ENCODE peak calls at places on chromosomes 12 and 14, in five cellular contexts. O, T, Q, U and I are unnamed samples.

GRCh38 chr12:40325349-40325960 is 100.7 kb downstream of the LRRK2 start:
- DNase-seq in U (peak), O (no peak), T (peak), Q (peak), I (no peak)

GRCh38 chr14:88993946-88994345 is 169.5 kb downstream of the TTC8 start:
- DNase-seq in T (peak), Q (peak), U (peak), O (no peak), I (no peak)

GRCh38 chr14:55249423-55249822 is 21.8 kb upstream of the FBXO34 start:
- DNase-seq in O (no peak), U (peak), T (peak), Q (peak), I (no peak)

GRCh38 chr12:21539797-21540196 is 13.7 kb downstream of the SPX start:
- DNase-seq in T (peak), O (no peak), Q (no peak), U (no peak), I (no peak)

GRCh38 chr12:58919271-58920101 is 818 bp downstream of the LRIG3 start:
- DNase-seq in T (peak), O (peak), U (peak), Q (peak), I (no peak)

GRCh38 chr12:113302925-113303640 is 31.8 kb downstream of the SLC8B1 start:
- DNase-seq in U (no peak), O (no peak), T (no peak), Q (no peak), I (no peak)

GRCh38 chr14:104394606-104394910 is 185.0 kb upstream of the C14orf180 start:
- DNase-seq in O (peak), Q (no peak), U (no peak), T (no peak), I (no peak)

GRCh38 chr14:61476737-61477410 is 155.5 kb downstream of the PRKCH start:
- DNase-seq in O (peak), Q (peak), U (peak), T (peak), I (no peak)

GRCh38 chr12:121453022-121453360 is 53.1 kb downstream of the RNF34 start:
- DNase-seq in U (no peak), O (no peak), Q (no peak), T (no peak), I (no peak)

GRCh38 chr14:68939893-68940613 is 39.0 kb downstream of the ACTN1 start:
- DNase-seq in T (peak), Q (peak), U (peak), O (peak), I (no peak)

GRCh38 chr14:39015360-39015961 is 87.6 kb downstream of the SEC23A start:
- DNase-seq in T (peak), O (no peak), Q (peak), U (peak), I (no peak)

GRCh38 chr12:25322918-25323773 is 72.4 kb upstream of the KRAS start:
- DNase-seq in U (peak), Q (peak), T (peak), O (no peak), I (no peak)

GRCh38 chr12:66036317-66036716 is 94.2 kb downstream of the LLPH start:
- DNase-seq in T (peak), U (peak), O (no peak), Q (peak), I (no peak)

GRCh38 chr12:9760699-9761406 is at the start of gene CD69:
- DNase-seq in U (no peak), Q (no peak), O (no peak), T (no peak), I (peak)

GRCh38 chr12:24307153-24307552 is 357.7 kb upstream of the SOX5 start:
- DNase-seq in O (no peak), T (peak), Q (no peak), U (no peak), I (no peak)

GRCh38 chr14:22563987-22564386 is 25.0 kb downstream of the DAD1 start:
- DNase-seq in T (no peak), Q (no peak), U (no peak), O (no peak), I (no peak)

GRCh38 chr12:10213168-10214130 is 772 bp downstream of the GABARAPL1 start:
- DNase-seq in U (peak), Q (peak), T (peak), O (peak), I (peak)

GRCh38 chr14:30131698-30132097 is 204.1 kb upstream of the PRKD1 start:
- DNase-seq in O (no peak), U (no peak), T (no peak), Q (no peak), I (no peak)

GRCh38 chr14:51967521-51967920 is 21.8 kb upstream of the RTRAF start:
- DNase-seq in Q (no peak), U (no peak), T (no peak), O (no peak), I (no peak)

GRCh38 chr12:94218244-94218643 is 69.9 kb downstream of the PLXNC1 start:
- DNase-seq in Q (no peak), U (no peak), T (no peak), O (no peak), I (no peak)

GRCh38 chr12:88703790-88704189 is 123.5 kb upstream of the KITLG start:
- DNase-seq in Q (peak), O (no peak), U (peak), T (no peak), I (no peak)

GRCh38 chr14:81211844-81212243 is 8.9 kb downstream of the GTF2A1 start:
- DNase-seq in U (peak), Q (peak), O (no peak), T (no peak), I (no peak)

GRCh38 chr14:89425931-89426330 is 8.9 kb upstream of the FOXN3 start:
- DNase-seq in Q (peak), U (peak), T (peak), O (no peak), I (no peak)

GRCh38 chr14:103867523-103867953 is 20.2 kb upstream of the PPP1R13B start:
- DNase-seq in Q (peak), U (no peak), O (no peak), T (peak), I (no peak)

GRCh38 chr12:131836193-131836592 is 8.0 kb downstream of the MMP17 start:
- DNase-seq in O (no peak), T (no peak), U (no peak), Q (peak), I (no peak)
- TF ChIP-seq CTCF in O (no peak), T (peak), U (peak), Q (peak), I (no peak)

DNA sequence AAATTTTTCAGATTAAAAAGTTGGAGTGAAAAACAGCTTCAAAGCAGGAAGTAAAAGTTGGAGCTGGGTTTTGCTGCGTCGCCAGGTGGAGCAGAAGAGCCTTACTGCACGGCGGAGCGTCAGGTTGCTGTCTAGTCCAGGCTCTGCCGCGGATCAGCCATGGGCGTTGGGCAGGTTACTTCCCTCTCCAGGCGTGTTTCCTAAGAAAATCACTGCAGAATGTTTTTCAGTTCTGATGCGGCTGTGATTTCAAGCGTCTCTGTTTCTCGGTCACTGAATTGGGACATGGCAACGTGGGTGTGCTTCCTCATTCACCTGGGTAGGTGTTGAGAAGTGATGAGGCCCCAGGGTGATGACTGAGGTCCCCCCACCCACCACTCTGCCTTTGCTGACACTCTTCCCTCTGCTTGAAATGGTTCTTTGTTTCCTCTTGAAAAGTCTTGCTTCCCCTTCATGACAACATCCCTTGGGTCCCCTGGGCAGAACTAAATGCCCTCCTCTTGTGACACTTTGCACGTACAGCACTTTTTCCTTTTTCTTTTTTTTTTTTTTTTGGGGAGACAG is 7.6 kb downstream of the EVL start:
- DNase-seq in U (no peak), Q (no peak), O (no peak), T (peak), I (peak)
- TF ChIP-seq CTCF in U (no peak), Q (no peak), O (no peak), T (peak), I (peak)

GRCh38 chr14:64915025-64915424 is 770 bp downstream of the CHURC1 start:
- DNase-seq in U (no peak), Q (no peak), O (no peak), T (no peak), I (no peak)

GRCh38 chr14:64912256-64912655 is 2.0 kb upstream of the CHURC1 start:
- DNase-seq in Q (peak), O (no peak), U (no peak), T (no peak), I (no peak)

GRCh38 chr14:64910847-64911495 is 3.3 kb upstream of the CHURC1 start:
- DNase-seq in T (peak), Q (peak), O (no peak), U (peak), I (no peak)

GRCh38 chr14:64915797-64916196 is 1.5 kb downstream of the CHURC1 start:
- DNase-seq in U (no peak), T (no peak), Q (no peak), O (no peak), I (no peak)

GRCh38 chr14:64914237-64914971 is at the start of gene CHURC1:
- DNase-seq in U (peak), T (peak), Q (peak), O (peak), I (peak)
- TF ChIP-seq CTCF in U (no peak), T (no peak), Q (no peak), O (no peak), I (no peak)

GRCh38 chr12:111638576-111638975 is 39.5 kb upstream of the ATXN2 start:
- DNase-seq in T (no peak), U (peak), Q (peak), O (no peak), I (no peak)

GRCh38 chr12:111640498-111640897 is 41.4 kb upstream of the ATXN2 start:
- DNase-seq in Q (no peak), U (no peak), T (no peak), O (no peak), I (no peak)

GRCh38 chr12:111643428-111643826 is 42.3 kb downstream of the BRAP start:
- DNase-seq in U (peak), O (no peak), T (no peak), Q (peak), I (no peak)

GRCh38 chr12:111645433-111645832 is 40.3 kb downstream of the BRAP start:
- DNase-seq in T (no peak), Q (peak), U (no peak), O (no peak), I (no peak)

GRCh38 chr12:111642681-111643427 is 42.9 kb downstream of the BRAP start:
- DNase-seq in T (no peak), U (no peak), Q (peak), O (no peak), I (no peak)
- TF ChIP-seq CTCF in T (no peak), U (peak), Q (no peak), O (no peak), I (no peak)

GRCh38 chr12:7018350-7019042 is at the start of gene LPCAT3:
- DNase-seq in Q (peak), O (peak), T (peak), U (peak), I (peak)

GRCh38 chr12:7019043-7019569 is 830 bp upstream of the LPCAT3 start:
- DNase-seq in U (no peak), Q (no peak), T (no peak), O (no peak), I (no peak)

GRCh38 chr12:7015555-7016370 is 2.5 kb downstream of the LPCAT3 start:
- DNase-seq in Q (no peak), O (no peak), T (no peak), U (no peak), I (no peak)

GRCh38 chr12:7016958-7017571 is 1.2 kb downstream of the LPCAT3 start:
- DNase-seq in U (no peak), O (no peak), T (no peak), Q (no peak), I (no peak)

DNA sequence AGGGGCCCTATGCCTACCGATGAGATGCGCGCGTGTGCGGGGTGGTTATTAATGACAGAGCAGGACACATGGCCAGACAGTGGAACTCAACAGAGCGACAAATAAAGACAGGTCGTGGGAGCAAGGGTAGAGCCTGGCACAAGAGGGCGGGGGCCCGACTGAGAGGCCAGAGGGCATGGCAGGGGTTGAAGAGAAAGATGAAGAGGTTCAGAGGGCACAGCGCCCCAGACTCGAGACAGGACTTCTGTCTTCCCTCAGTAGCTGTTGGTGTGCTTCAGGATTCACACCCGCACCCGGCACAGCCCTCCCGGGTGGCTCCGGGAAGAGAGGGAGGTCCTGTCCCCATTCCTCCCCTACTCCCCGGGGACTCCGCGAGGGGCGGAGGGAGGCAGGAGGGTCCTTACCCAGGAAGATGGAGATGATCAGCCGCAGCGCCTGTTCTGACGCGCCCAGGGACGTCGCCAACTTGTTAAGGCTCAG is 366 bp downstream of the LPCAT3 start:
- DNase-seq in U (no peak), T (no peak), O (no peak), Q (no peak), I (no peak)
- TF ChIP-seq CTCF in U (no peak), T (no peak), O (no peak), Q (no peak), I (no peak)

GRCh38 chr14:60199321-60199720 is 34.1 kb upstream of the DHRS7 start:
- DNase-seq in T (no peak), Q (no peak), O (no peak), U (no peak), I (no peak)

GRCh38 chr14:60196291-60196690 is 31.1 kb upstream of the DHRS7 start:
- DNase-seq in Q (no peak), U (no peak), O (no peak), T (peak), I (no peak)

GRCh38 chr14:60197629-60198318 is 32.6 kb upstream of the DHRS7 start:
- DNase-seq in O (no peak), Q (no peak), U (no peak), T (peak), I (no peak)

GRCh38 chr14:60189923-60190840 is 25.0 kb upstream of the DHRS7 start:
- DNase-seq in U (no peak), O (no peak), Q (no peak), T (no peak), I (no peak)

DNA sequence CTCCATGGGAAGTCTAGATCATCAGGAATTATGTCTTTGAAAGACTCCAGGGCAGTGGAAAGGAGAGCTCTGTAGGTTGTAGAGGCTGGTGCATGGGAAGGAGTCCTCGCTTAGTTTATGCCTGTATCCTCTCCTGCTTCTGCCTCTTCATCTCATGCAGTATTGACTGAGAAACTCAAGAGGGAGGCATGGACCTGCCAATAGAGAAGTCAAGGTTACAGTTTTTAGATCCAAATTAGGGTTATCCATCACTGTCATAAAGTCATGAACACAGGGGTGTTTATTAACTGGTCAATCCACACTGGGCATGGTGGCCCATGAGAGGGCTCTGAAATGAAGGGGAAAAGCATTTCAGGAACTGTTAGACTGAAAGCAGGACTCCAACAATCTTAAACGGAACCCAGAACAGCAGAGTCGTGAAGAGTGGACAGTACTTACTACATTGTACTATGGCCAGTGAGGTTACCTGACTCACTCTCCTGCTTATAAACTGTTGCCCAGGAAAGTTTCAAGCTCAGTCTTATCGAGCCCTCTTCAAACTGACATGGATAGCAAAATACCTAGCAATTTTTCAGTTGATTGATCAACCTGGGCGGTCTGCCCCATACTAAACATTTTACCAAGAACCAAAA is 30.1 kb upstream of the DHRS7 start:
- DNase-seq in O (no peak), U (peak), Q (peak), T (no peak), I (no peak)
- TF ChIP-seq CTCF in O (no peak), U (no peak), Q (no peak), T (no peak), I (no peak)